ENCODE peak calls at places on chromosome 14, in six cellular contexts. N, A, B, I, Z and M are unnamed samples.
A peak's percentile ranks its signal among the peaks of the same experiment; 100 is the strongest.

GRCh38 chr14:88380405-88380804 is 5.1 kb upstream of the SPATA7 start:
- DNase-seq in N (no peak), A (peak; percentile 20), B (no peak), I (no peak), Z (no peak), M (no peak)

GRCh38 chr14:99199854-99200653 is 71.9 kb downstream of the BCL11B start:
- DNase-seq in N (no peak), A (no peak), B (no peak), I (peak; percentile 12), Z (no peak), M (no peak)

GRCh38 chr14:92860097-92860496 is 62.9 kb upstream of the CHGA start:
- DNase-seq in N (no peak), A (no peak), B (no peak), I (no peak), Z (no peak), M (no peak)

GRCh38 chr14:79841433-79841832 is 369.9 kb downstream of the DIO2 start:
- DNase-seq in N (no peak), A (no peak), B (peak; percentile 48), I (no peak), Z (no peak), M (no peak)

GRCh38 chr14:73739174-73739898 is 25.2 kb upstream of the PNMA1 start:
- DNase-seq in N (no peak), A (no peak), B (no peak), I (no peak), Z (no peak), M (no peak)

GRCh38 chr14:57323703-57324102 is 54.9 kb downstream of the AP5M1 start:
- DNase-seq in N (no peak), A (no peak), B (no peak), I (no peak), Z (no peak), M (no peak)

GRCh38 chr14:102782974-102783373 is 5.7 kb downstream of the TRAF3 start:
- DNase-seq in N (no peak), A (no peak), B (no peak), I (no peak), Z (no peak), M (no peak)

GRCh38 chr14:93969082-93969828 is 7.1 kb downstream of the ASB2 start:
- DNase-seq in N (no peak), A (no peak), B (no peak), I (no peak), Z (no peak), M (no peak)

GRCh38 chr14:55028476-55028875 is 1.4 kb downstream of the SOCS4 start:
- DNase-seq in N (no peak), A (no peak), B (no peak), I (no peak), Z (no peak), M (no peak)

GRCh38 chr14:66105819-66106218 is 380.4 kb upstream of the CCDC196 start:
- DNase-seq in N (no peak), A (no peak), B (no peak), I (no peak), Z (no peak), M (no peak)

GRCh38 chr14:100534528-100535286 is 52.5 kb downstream of the BEGAIN start:
- DNase-seq in N (no peak), A (no peak), B (peak; percentile 87), I (no peak), Z (peak; percentile 8), M (no peak)

GRCh38 chr14:102362084-102362483 is 606 bp downstream of the CINP start:
- DNase-seq in N (no peak), A (no peak), B (no peak), I (no peak), Z (no peak), M (no peak)

GRCh38 chr14:61184117-61184516 is 97.0 kb downstream of the TMEM30B start:
- DNase-seq in N (no peak), A (no peak), B (no peak), I (no peak), Z (no peak), M (no peak)

GRCh38 chr14:100307215-100308111 is 1.2 kb upstream of the SLC25A29 start:
- DNase-seq in N (no peak), A (no peak), B (no peak), I (no peak), Z (no peak), M (no peak)

GRCh38 chr14:23154876-23155587 is 28.4 kb downstream of the SLC7A8 start:
- DNase-seq in N (peak; percentile 70), A (no peak), B (peak; percentile 95), I (no peak), Z (no peak), M (no peak)

GRCh38 chr14:77790566-77791224 is 9.2 kb upstream of the ADCK1 start:
- DNase-seq in N (no peak), A (no peak), B (no peak), I (no peak), Z (no peak), M (no peak)

GRCh38 chr14:53927171-53927570 is 29.5 kb downstream of the BMP4 start:
- DNase-seq in N (no peak), A (no peak), B (no peak), I (no peak), Z (no peak), M (no peak)

GRCh38 chr14:68384335-68384734 is 408.5 kb downstream of the ZFP36L1 start:
- DNase-seq in N (peak; percentile 44), A (no peak), B (peak; percentile 77), I (no peak), Z (no peak), M (no peak)

GRCh38 chr14:67269338-67270060 is 28.3 kb downstream of the PALS1 start:
- DNase-seq in N (no peak), A (no peak), B (no peak), I (peak; percentile 55), Z (no peak), M (no peak)

GRCh38 chr14:56205906-56206305 is 87.7 kb downstream of the PELI2 start:
- DNase-seq in N (no peak), A (no peak), B (no peak), I (no peak), Z (no peak), M (no peak)

GRCh38 chr14:59254146-59254910 is 65.9 kb downstream of the DAAM1 start:
- DNase-seq in N (peak; percentile 24), A (no peak), B (peak; percentile 89), I (no peak), Z (no peak), M (no peak)

GRCh38 chr14:75190023-75190422 is 13.6 kb upstream of the TMED10 start:
- DNase-seq in N (no peak), A (no peak), B (no peak), I (no peak), Z (no peak), M (no peak)

GRCh38 chr14:68250950-68251765 is 431.6 kb downstream of the RAD51B start:
- DNase-seq in N (no peak), A (peak; percentile 17), B (no peak), I (no peak), Z (no peak), M (no peak)

GRCh38 chr14:36647827-36648753 is 13.6 kb upstream of the PAX9 start:
- DNase-seq in N (no peak), A (no peak), B (no peak), I (no peak), Z (no peak), M (peak; percentile 58)